ENCODE peak calls at places on chromosome 21, in six cellular contexts. H is CD4-positive, alpha-beta T cell; P is fibroblast of the aortic adventitia; L is mesothelial cell of epicardium; D is iris pigment epithelial cell; B is GM23248. J is an unnamed sample.

GRCh38 chr21:8990326-8991087 is 1530.9 kb upstream of the TPTE start:
- DNase-seq in L (no peak), D (no peak), P (no peak), B (no peak), H (no peak), J (peak; percentile 87)

GRCh38 chr21:15094706-15095105 is 29.9 kb upstream of the NRIP1 start:
- DNase-seq in H (no peak), B (peak; percentile 24), L (no peak), P (peak; percentile 7), D (no peak), J (no peak)

GRCh38 chr21:35179990-35180557 is 131.0 kb upstream of the RUNX1 start:
- DNase-seq in H (no peak), L (no peak), P (peak; percentile 82), D (peak; percentile 89), B (peak; percentile 62), J (peak; percentile 46)

GRCh38 chr21:33622253-33622652 is 19.3 kb downstream of the CRYZL1 start:
- DNase-seq in P (no peak), B (no peak), D (no peak), L (no peak), H (no peak), J (no peak)

GRCh38 chr21:44765231-44766013 is 36.2 kb downstream of the UBE2G2 start:
- DNase-seq in D (peak; percentile 38), P (peak; percentile 54), L (no peak), B (peak; percentile 33), H (no peak), J (peak; percentile 44)

GRCh38 chr21:33975548-33976081 is 60.0 kb upstream of the ATP5PO start:
- DNase-seq in D (peak; percentile 44), H (peak; percentile 51), B (peak; percentile 74), P (peak; percentile 13), L (no peak), J (peak; percentile 86)

GRCh38 chr21:46369520-46370235 is 45.7 kb downstream of the PCNT start:
- DNase-seq in D (no peak), H (no peak), P (no peak), B (no peak), L (no peak), J (no peak)

GRCh38 chr21:41825881-41826280 is 53.3 kb downstream of the PRDM15 start:
- DNase-seq in H (no peak), D (no peak), P (no peak), B (no peak), L (no peak), J (no peak)

GRCh38 chr21:32476661-32477423 is 64.3 kb downstream of the EVA1C start:
- DNase-seq in L (no peak), P (no peak), H (no peak), D (no peak), B (no peak), J (no peak)

GRCh38 chr21:14259669-14260458 is 43.9 kb downstream of the RBM11 start:
- DNase-seq in D (peak; percentile 45), L (no peak), P (peak; percentile 60), B (peak; percentile 61), H (no peak), J (peak; percentile 70)

GRCh38 chr21:39737376-39738000 is 7.5 kb upstream of the IGSF5 start:
- DNase-seq in L (peak; percentile 54), D (no peak), H (no peak), P (no peak), B (no peak), J (no peak)

GRCh38 chr21:36005018-36005417 is 55.3 kb downstream of the SETD4 start:
- DNase-seq in H (no peak), P (peak; percentile 61), D (peak; percentile 11), L (no peak), B (peak; percentile 93), J (no peak)

GRCh38 chr21:25039461-25040380 is 567.6 kb downstream of the MRPL39 start:
- DNase-seq in P (no peak), B (no peak), L (no peak), D (no peak), H (no peak), J (peak; percentile 56)

GRCh38 chr21:46515109-46515508 is 56.4 kb downstream of the DIP2A start:
- DNase-seq in B (peak; percentile 54), P (peak; percentile 65), L (no peak), H (no peak), D (peak; percentile 60), J (no peak)

GRCh38 chr21:29334717-29335428 is 36.2 kb downstream of the BACH1 start:
- DNase-seq in L (no peak), H (no peak), P (peak; percentile 67), B (peak; percentile 79), D (peak; percentile 98), J (no peak)

GRCh38 chr21:46357335-46357604 is 33.3 kb downstream of the PCNT start:
- DNase-seq in H (no peak), P (no peak), B (no peak), L (no peak), D (no peak), J (no peak)

GRCh38 chr21:35637431-35637830 is 422.9 kb downstream of the SETD4 start:
- DNase-seq in B (peak; percentile 86), L (no peak), H (no peak), P (peak; percentile 83), D (no peak), J (no peak)

GRCh38 chr21:28754127-28754611 is 238.5 kb downstream of the LTN1 start:
- DNase-seq in D (peak; percentile 85), H (no peak), B (peak; percentile 57), P (peak; percentile 99), L (peak; percentile 39), J (no peak)

GRCh38 chr21:38289697-38290096 is 32.9 kb downstream of the KCNJ15 start:
- DNase-seq in P (peak; percentile 98), H (no peak), B (peak; percentile 98), D (peak; percentile 99), L (no peak), J (peak; percentile 93)

GRCh38 chr21:41482980-41483379 is 25.0 kb downstream of the TMPRSS2 start:
- DNase-seq in L (no peak), D (no peak), B (no peak), P (no peak), H (no peak), J (no peak)

GRCh38 chr21:45030637-45031218 is 43.7 kb upstream of the ADARB1 start:
- DNase-seq in L (no peak), H (no peak), P (peak; percentile 45), D (no peak), B (peak; percentile 82), J (no peak)

GRCh38 chr21:46550511-46550941 is 54.4 kb downstream of the S100B start:
- DNase-seq in D (no peak), L (no peak), H (peak; percentile 67), B (no peak), P (no peak), J (no peak)

GRCh38 chr21:26098758-26099157 is 71.8 kb downstream of the APP start:
- DNase-seq in H (no peak), B (peak; percentile 60), D (no peak), L (no peak), P (peak; percentile 32), J (no peak)

GRCh38 chr21:38831526-38832467 is 26.1 kb downstream of the ETS2 start:
- DNase-seq in H (no peak), B (peak; percentile 92), P (peak; percentile 99), D (peak; percentile 100), L (no peak), J (peak; percentile 55)